ENCODE peak calls at places on chromosomes 2 and 18, in nine cellular contexts. E, W, J, S, H, F, Z, K and X are unnamed samples.
A peak's percentile ranks its signal among the peaks of the same experiment; 100 is the strongest.

GRCh38 chr2:225993430-225993829 is 593.9 kb downstream of the NYAP2 start:
- DNase-seq in E (no peak), W (no peak), J (no peak), S (no peak), H (no peak), F (no peak), Z (no peak), K (no peak), X (no peak)

GRCh38 chr2:39696072-39696471 is 30.4 kb downstream of the TMEM178A start:
- DNase-seq in E (peak; percentile 53), W (no peak), J (no peak), S (no peak), H (no peak), F (no peak), Z (no peak), K (no peak), X (no peak)

GRCh38 chr2:98380203-98380535 is 33.9 kb downstream of the CNGA3 start:
- DNase-seq in E (no peak), W (no peak), J (no peak), S (no peak), H (no peak), F (no peak), Z (no peak), K (no peak), X (no peak)

GRCh38 chr2:62966995-62967394 is 83.6 kb upstream of the OTX1 start:
- DNase-seq in E (no peak), W (no peak), J (no peak), S (no peak), H (no peak), F (no peak), Z (no peak), K (no peak), X (no peak)

GRCh38 chr2:54052825-54053718 is 62.3 kb upstream of the ACYP2 start:
- DNase-seq in E (no peak), W (peak; percentile 33), J (no peak), S (no peak), H (peak; percentile 33), F (no peak), Z (no peak), K (no peak), X (no peak)

GRCh38 chr2:48483506-48483905 is 46.4 kb upstream of the STON1 start:
- DNase-seq in E (no peak), W (no peak), J (no peak), S (no peak), H (no peak), F (no peak), Z (no peak), K (no peak), X (no peak)

GRCh38 chr2:138125306-138125900 is 161.1 kb downstream of the HNMT start:
- DNase-seq in E (no peak), W (no peak), J (no peak), S (no peak), H (no peak), F (no peak), Z (no peak), K (no peak), X (no peak)

GRCh38 chr2:112314856-112315255 is 39.5 kb downstream of the ZC3H6 start:
- DNase-seq in E (no peak), W (no peak), J (no peak), S (no peak), H (no peak), F (no peak), Z (no peak), K (no peak), X (no peak)

GRCh38 chr2:206392118-206392517 is 51.2 kb upstream of the ADAM23 start:
- DNase-seq in E (no peak), W (peak; percentile 65), J (peak; percentile 29), S (no peak), H (peak; percentile 48), F (no peak), Z (no peak), K (no peak), X (peak; percentile 9)

GRCh38 chr18:54149078-54149697 is 75.3 kb downstream of the MBD2 start:
- DNase-seq in E (peak; percentile 81), W (peak; percentile 85), J (no peak), S (no peak), H (no peak), F (no peak), Z (no peak), K (no peak), X (no peak)

GRCh38 chr18:11741505-11742145 is 52.6 kb downstream of the GNAL start:
- DNase-seq in E (no peak), W (peak; percentile 27), J (no peak), S (no peak), H (peak; percentile 37), F (no peak), Z (no peak), K (no peak), X (peak; percentile 12)

GRCh38 chr2:17969661-17970060 is 91.2 kb downstream of the KCNS3 start:
- DNase-seq in E (no peak), W (no peak), J (no peak), S (no peak), H (no peak), F (no peak), Z (no peak), K (no peak), X (no peak)

GRCh38 chr2:53373126-53373525 is 394.5 kb upstream of the CHAC2 start:
- DNase-seq in E (no peak), W (no peak), J (no peak), S (no peak), H (no peak), F (no peak), Z (no peak), K (no peak), X (no peak)

DNA sequence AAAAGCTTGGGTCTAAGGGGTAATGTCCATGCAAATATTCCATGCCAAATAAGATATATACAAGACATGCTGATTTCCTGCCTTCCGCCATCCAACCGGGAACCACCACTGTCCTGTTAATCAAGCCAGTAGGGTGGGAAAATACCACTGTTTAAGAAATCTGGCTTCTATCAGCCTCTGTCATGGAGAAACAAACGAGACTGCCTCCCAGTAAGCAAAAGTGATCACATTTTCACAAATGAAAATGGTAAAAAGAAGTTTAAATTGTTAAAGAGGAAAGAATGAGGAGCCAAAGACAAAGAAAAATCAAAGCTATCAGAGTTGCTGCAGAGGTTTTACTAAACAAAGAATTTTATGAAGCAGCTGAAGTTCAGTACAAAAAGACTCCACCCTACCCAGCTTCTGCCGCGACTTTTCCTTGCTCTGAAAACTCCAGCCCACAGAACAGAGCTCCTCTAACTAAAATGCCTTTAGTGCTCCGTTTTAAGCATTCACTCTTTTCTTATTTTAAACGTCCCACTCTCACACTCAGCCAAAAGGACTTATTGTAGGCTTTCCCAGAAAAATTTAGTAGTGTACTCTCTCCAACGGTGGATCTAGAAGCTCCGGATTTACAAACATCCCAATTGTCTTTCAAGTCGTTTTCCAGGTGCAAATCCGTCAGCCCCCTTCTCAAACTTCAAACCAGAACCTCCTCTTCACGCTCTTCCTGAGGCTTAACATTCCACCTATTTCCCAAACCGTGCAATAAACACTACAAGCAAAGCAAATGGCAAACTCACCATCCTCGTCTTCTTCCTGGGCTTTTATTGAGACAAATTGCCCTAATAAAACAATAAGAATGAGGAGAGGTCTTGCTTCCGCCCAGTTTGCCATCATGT is 595 bp downstream of the COL5A2 start:
- DNase-seq in E (no peak), W (no peak), J (no peak), S (peak; percentile 17), H (no peak), F (no peak), Z (no peak), K (no peak), X (no peak)
- H3K4me3 ChIP-seq in E (peak overlapping the region; percentile 58), W (no peak overlapping the region), J (peak overlapping the region; percentile 49), S (peak overlapping the region; percentile 68), H (no peak overlapping the region), F (no peak overlapping the region), Z (peak overlapping the region; percentile 51), K (no peak overlapping the region), X (no peak overlapping the region)

DNA sequence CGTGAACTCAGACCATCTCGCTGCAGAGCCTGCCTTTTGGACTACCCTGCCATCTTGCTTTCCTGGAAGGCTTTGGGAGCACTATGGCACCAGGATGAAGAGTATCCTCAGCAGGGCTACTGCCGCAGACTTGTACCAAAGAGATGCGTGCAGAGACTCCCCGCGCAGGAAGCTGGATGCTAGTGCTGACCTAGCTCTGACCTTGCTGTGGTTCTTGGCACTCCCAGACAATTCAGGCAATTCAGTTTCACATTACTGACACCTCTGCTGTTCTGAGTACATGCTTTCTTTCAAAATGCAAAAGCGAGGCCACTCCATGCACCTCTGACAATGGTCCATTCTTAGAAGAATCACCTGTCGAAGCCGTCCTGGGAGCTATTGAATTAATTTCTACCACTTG is 251.5 kb upstream of the MEX3C start:
- DNase-seq in E (no peak), W (no peak), J (no peak), S (no peak), H (no peak), F (no peak), Z (no peak), K (no peak), X (no peak)
- H3K4me3 ChIP-seq in E (no peak overlapping the region), W (no peak overlapping the region), J (no peak overlapping the region), S (no peak overlapping the region), H (no peak overlapping the region), F (no peak overlapping the region), Z (no peak overlapping the region), K (no peak overlapping the region), X (no peak overlapping the region)

DNA sequence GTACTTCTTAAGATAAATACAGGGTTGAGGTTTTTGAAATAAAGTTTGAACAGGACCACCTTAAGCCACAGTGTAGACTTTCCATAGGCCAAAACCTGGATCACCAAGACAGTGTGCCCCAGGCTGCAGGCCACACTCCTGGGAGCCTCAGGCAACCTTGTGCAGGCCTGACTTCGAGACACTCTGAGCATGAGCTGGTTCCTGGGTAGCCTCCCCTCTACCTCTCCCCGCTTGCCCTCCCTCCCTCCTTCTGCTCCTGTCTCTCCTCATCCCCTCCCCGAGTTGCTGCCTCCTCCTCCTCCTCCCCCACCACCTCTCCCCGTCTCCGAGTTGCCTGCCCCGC is 10.6 kb upstream of the PROC start:
- DNase-seq in E (no peak), W (no peak), J (no peak), S (no peak), H (peak; percentile 22), F (no peak), Z (no peak), K (no peak), X (no peak)
- H3K4me3 ChIP-seq in E (no peak overlapping the region), W (peak overlapping the region; percentile 21), J (peak overlapping the region; percentile 71), S (peak overlapping the region; percentile 73), H (peak overlapping the region; percentile 39), F (peak overlapping the region; percentile 29), Z (peak overlapping the region; percentile 23), K (peak overlapping the region; percentile 55), X (peak overlapping the region; percentile 43)

DNA sequence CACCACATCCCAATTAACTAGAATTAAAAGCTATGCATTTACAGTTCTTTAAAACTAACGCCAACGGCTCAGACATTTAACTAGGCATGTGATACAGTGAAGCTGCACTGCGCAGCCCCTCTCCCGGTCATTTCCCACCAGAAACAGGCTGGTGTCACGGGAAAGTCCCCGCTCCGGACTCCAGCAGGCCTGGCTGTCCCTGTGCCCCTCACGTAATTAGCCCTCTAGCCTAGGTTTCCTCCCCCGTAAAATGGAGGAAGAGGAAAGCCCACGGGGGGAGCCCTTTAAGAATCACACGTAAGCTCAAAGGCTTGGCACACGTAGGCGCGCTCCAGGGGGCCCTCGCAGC is 47.9 kb downstream of the KCNIP3 start:
- DNase-seq in E (no peak), W (no peak), J (no peak), S (no peak), H (no peak), F (no peak), Z (no peak), K (no peak), X (no peak)
- H3K4me3 ChIP-seq in E (peak overlapping the region; percentile 27), W (no peak overlapping the region), J (no peak overlapping the region), S (peak overlapping the region; percentile 81), H (no peak overlapping the region), F (no peak overlapping the region), Z (peak overlapping the region; percentile 70), K (no peak overlapping the region), X (peak overlapping the region; percentile 40)